ENCODE peak calls at places on chromosomes 6 and 20, in seven cellular contexts. Z is neuronal stem cell, L is mesendoderm, E is IMR-90, D is H1, M is mesenchymal stem cell, G is trophoblast cell. O is an unnamed sample.

GRCh38 chr6:82072771-82073170 is 174.8 kb downstream of the IBTK start:
- DNase-seq in Z (no peak), L (no peak), E (peak), D (no peak), M (peak), G (no peak), O (no peak)

GRCh38 chr6:50966532-50966931 is 147.9 kb downstream of the TFAP2B start:
- DNase-seq in Z (no peak), L (no peak), E (no peak), D (no peak), M (no peak), G (no peak), O (no peak)

GRCh38 chr20:36487069-36487468 is 54.2 kb upstream of the MYL9 start:
- DNase-seq in Z (no peak), L (no peak), E (no peak), D (no peak), M (no peak), G (no peak), O (no peak)

GRCh38 chr6:147268254-147268653 is 64.0 kb downstream of the STXBP5 start:
- DNase-seq in Z (no peak), L (no peak), E (peak), D (no peak), M (no peak), G (no peak), O (no peak)

GRCh38 chr6:170210026-170210390 is 80.9 kb downstream of the DLL1 start:
- DNase-seq in Z (no peak), L (no peak), E (no peak), D (no peak), M (no peak), G (no peak), O (no peak)

GRCh38 chr20:14691994-14692393 is 354.6 kb upstream of the FLRT3 start:
- DNase-seq in Z (no peak), L (no peak), E (no peak), D (no peak), M (no peak), G (no peak), O (no peak)

GRCh38 chr6:170206317-170206621 is 84.6 kb downstream of the DLL1 start:
- DNase-seq in Z (no peak), L (no peak), E (no peak), D (no peak), M (no peak), G (no peak), O (no peak)

GRCh38 chr20:6123650-6124014 is 802 bp upstream of the FERMT1 start:
- DNase-seq in Z (no peak), L (no peak), E (no peak), D (no peak), M (no peak), G (no peak), O (no peak)

GRCh38 chr6:102150549-102150948 is 757.0 kb downstream of the GRIK2 start:
- DNase-seq in Z (no peak), L (no peak), E (no peak), D (no peak), M (no peak), G (no peak), O (no peak)

GRCh38 chr6:25324076-25324762 is 45.0 kb downstream of the CARMIL1 start:
- DNase-seq in Z (no peak), L (no peak), E (no peak), D (no peak), M (no peak), G (no peak), O (no peak)

GRCh38 chr20:41526327-41526726 is 91.8 kb downstream of the CHD6 start:
- DNase-seq in Z (no peak), L (peak), E (no peak), D (no peak), M (no peak), G (no peak), O (no peak)

GRCh38 chr20:20820780-20821495 is 108.5 kb upstream of the RALGAPA2 start:
- DNase-seq in Z (no peak), L (peak), E (no peak), D (no peak), M (no peak), G (no peak), O (no peak)

GRCh38 chr20:37238426-37238825 is 23.2 kb downstream of the GHRH start:
- DNase-seq in Z (no peak), L (no peak), E (no peak), D (no peak), M (no peak), G (no peak), O (no peak)

GRCh38 chr6:4155848-4156466 is 20.6 kb upstream of the ECI2 start:
- DNase-seq in Z (peak), L (peak), E (peak), D (no peak), M (peak), G (peak), O (peak)

GRCh38 chr20:64212750-64213149 is 42.8 kb upstream of the PCMTD2 start:
- DNase-seq in Z (no peak), L (no peak), E (peak), D (no peak), M (peak), G (no peak), O (no peak)

GRCh38 chr6:109292983-109293586 is 89.2 kb downstream of the CD164 start:
- DNase-seq in Z (no peak), L (no peak), E (no peak), D (no peak), M (no peak), G (no peak), O (no peak)

GRCh38 chr6:6474170-6474920 is 114.2 kb upstream of the LY86 start:
- DNase-seq in Z (no peak), L (peak), E (no peak), D (no peak), M (no peak), G (no peak), O (no peak)

GRCh38 chr6:66508433-66508832 is 801.4 kb upstream of the EYS start:
- DNase-seq in Z (no peak), L (no peak), E (peak), D (no peak), M (peak), G (no peak), O (no peak)

GRCh38 chr6:154951400-154952200 is 43.5 kb upstream of the TIAM2 start:
- DNase-seq in Z (no peak), L (no peak), E (no peak), D (no peak), M (no peak), G (no peak), O (no peak)

GRCh38 chr6:106735136-106735535 is 105.8 kb downstream of the QRSL1 start:
- DNase-seq in Z (no peak), L (no peak), E (no peak), D (no peak), M (no peak), G (no peak), O (no peak)

GRCh38 chr6:33663727-33664449 is 42.8 kb downstream of the ITPR3 start:
- DNase-seq in Z (no peak), L (no peak), E (no peak), D (no peak), M (no peak), G (no peak), O (no peak)

GRCh38 chr20:46087161-46087560 is 2.6 kb downstream of the NCOA5 start:
- DNase-seq in Z (no peak), L (no peak), E (peak), D (no peak), M (peak), G (no peak), O (no peak)

GRCh38 chr6:24394777-24395437 is 7.8 kb upstream of the MRS2 start:
- DNase-seq in Z (no peak), L (no peak), E (peak), D (no peak), M (peak), G (peak), O (no peak)

GRCh38 chr6:40352006-40352405 is 235.2 kb downstream of the LRFN2 start:
- DNase-seq in Z (no peak), L (no peak), E (no peak), D (no peak), M (peak), G (no peak), O (no peak)

GRCh38 chr6:72321741-72322140 is 300.1 kb upstream of the KCNQ5 start:
- DNase-seq in Z (no peak), L (no peak), E (peak), D (no peak), M (no peak), G (no peak), O (no peak)

GRCh38 chr20:38217791-38218565 is 42.6 kb downstream of the KIAA1755 start:
- DNase-seq in Z (no peak), L (peak), E (peak), D (peak), M (peak), G (peak), O (no peak)

GRCh38 chr6:149211046-149211571 is 106.4 kb upstream of the TAB2 start:
- DNase-seq in Z (no peak), L (no peak), E (peak), D (no peak), M (peak), G (no peak), O (no peak)

GRCh38 chr6:31723245-31723979 is at the start of gene MPIG6B:
- DNase-seq in Z (no peak), L (no peak), E (no peak), D (no peak), M (no peak), G (no peak), O (no peak)

GRCh38 chr20:21396921-21397340 is 395 bp downstream of the NKX2-4 start:
- DNase-seq in Z (no peak), L (no peak), E (no peak), D (no peak), M (no peak), G (no peak), O (peak)

GRCh38 chr6:21396313-21396712 is 197.2 kb upstream of the SOX4 start:
- DNase-seq in Z (no peak), L (no peak), E (peak), D (no peak), M (peak), G (no peak), O (no peak)

GRCh38 chr6:148435386-148435785 is 92.7 kb downstream of the SASH1 start:
- DNase-seq in Z (no peak), L (no peak), E (peak), D (no peak), M (peak), G (peak), O (no peak)

GRCh38 chr6:156808287-156808686 is 31.1 kb downstream of the ARID1B start:
- DNase-seq in Z (no peak), L (peak), E (peak), D (no peak), M (no peak), G (no peak), O (no peak)

GRCh38 chr6:156809034-156809433 is 31.9 kb downstream of the ARID1B start:
- DNase-seq in Z (no peak), L (no peak), E (peak), D (no peak), M (peak), G (no peak), O (no peak)

GRCh38 chr6:156809446-156810178 is 32.4 kb downstream of the ARID1B start:
- DNase-seq in Z (no peak), L (no peak), E (no peak), D (no peak), M (no peak), G (no peak), O (no peak)

GRCh38 chr6:156816505-156816904 is 39.3 kb downstream of the ARID1B start:
- DNase-seq in Z (no peak), L (no peak), E (peak), D (no peak), M (peak), G (no peak), O (no peak)

GRCh38 chr6:156814036-156814581 is 36.9 kb downstream of the ARID1B start:
- DNase-seq in Z (no peak), L (no peak), E (no peak), D (no peak), M (no peak), G (no peak), O (no peak)
- H3K18ac ChIP-seq in Z (no peak), L (no peak), E (no peak), D (no peak), M (no peak), G (no peak), O (no peak)

GRCh38 chr6:150293423-150294280 is 75.2 kb upstream of the IYD start:
- DNase-seq in Z (no peak), L (no peak), E (peak), D (no peak), M (peak), G (no peak), O (no peak)

GRCh38 chr6:150293019-150293418 is 75.8 kb upstream of the IYD start:
- DNase-seq in Z (no peak), L (no peak), E (no peak), D (no peak), M (no peak), G (no peak), O (no peak)

GRCh38 chr6:150290429-150290828 is 78.4 kb upstream of the IYD start:
- DNase-seq in Z (no peak), L (no peak), E (peak), D (no peak), M (no peak), G (no peak), O (no peak)

GRCh38 chr6:150294713-150295112 is 74.1 kb upstream of the IYD start:
- DNase-seq in Z (no peak), L (no peak), E (no peak), D (no peak), M (no peak), G (no peak), O (no peak)

DNA sequence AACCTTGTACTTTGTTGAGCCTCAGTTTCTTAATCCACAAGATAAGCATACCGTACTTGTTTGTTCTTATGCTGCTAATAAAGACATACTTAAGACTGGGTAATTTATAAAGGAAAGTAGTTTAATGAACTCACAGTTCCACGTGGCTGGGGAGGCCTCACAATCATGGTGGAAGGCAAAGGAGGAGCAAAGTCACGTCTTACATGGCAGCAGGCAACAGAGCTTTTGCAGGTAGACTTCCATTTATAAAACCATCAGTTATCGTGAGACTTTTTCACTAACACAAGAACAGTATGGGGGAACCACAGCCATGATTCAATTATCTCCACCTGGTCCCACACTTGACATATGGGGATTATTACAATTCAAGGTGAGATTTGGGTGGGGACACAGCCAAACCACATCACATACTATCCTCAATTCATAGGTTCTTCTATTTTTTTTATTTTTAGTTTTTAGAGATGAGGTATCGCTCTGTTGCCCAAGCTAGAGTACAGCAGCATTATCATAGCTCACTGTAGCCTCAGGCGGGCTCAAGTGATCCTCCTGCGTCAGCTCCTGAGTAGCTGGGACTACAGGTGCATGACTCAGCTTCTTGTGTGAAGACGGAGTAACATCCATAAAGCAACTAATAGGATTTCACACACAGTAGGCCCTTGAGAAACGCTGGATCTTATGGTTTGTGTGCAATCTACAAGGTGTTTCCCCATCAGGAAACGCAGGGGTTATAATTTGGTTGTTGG is 76.7 kb upstream of the IYD start:
- DNase-seq in Z (no peak), L (no peak), E (no peak), D (no peak), M (no peak), G (peak), O (no peak)
- H3K18ac ChIP-seq in Z (no peak), L (no peak), E (no peak), D (no peak), M (no peak), G (no peak), O (no peak)

DNA sequence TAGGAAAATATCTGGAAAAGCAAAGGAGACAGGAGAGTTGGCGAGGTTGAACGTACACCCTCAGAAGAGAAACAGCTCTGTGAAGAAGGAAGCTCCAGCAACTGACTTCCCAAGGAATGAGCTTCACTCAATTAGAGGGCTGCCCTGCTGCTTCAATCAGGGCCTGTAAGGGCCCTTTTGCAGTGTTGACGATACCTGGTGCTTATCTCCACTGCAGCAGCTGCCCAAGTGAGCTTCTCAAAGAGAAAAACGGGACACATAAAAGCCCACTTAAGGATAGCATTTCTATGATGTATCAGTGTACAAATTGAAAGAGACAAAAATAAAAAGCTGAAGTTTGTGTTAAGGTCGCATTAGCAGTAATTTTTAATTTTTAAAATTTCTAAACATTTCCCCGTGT is 16.4 kb downstream of the SEC63 start:
- DNase-seq in Z (no peak), L (peak), E (no peak), D (no peak), M (no peak), G (no peak), O (no peak)
- H3K18ac ChIP-seq in Z (no peak), L (no peak), E (no peak), D (no peak), M (no peak), G (no peak), O (no peak)

GRCh38 chr6:74596586-74596985 is 609.3 kb downstream of the COL12A1 start:
- DNase-seq in Z (no peak), L (no peak), E (no peak), D (no peak), M (no peak), G (no peak), O (no peak)
- H3K18ac ChIP-seq in Z (no peak), L (no peak), E (no peak), D (no peak), M (no peak), G (no peak), O (no peak)

DNA sequence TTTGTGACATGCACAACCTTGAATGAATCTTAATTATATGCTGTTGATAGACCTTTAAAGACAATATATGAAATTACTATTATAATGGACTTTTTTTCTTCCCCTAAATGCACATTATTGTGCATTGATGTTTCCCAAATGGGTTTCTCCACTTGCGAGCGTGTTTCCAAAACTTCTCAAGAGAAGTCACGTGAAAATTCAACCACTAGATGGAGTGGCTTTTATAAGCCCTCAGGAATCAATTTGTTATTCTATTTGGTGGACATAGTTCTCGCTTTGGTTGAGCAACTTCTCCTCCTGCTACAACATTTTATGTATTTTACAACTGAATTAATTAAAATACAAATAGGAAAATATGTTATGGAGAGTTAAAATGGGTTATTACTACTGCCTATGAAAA is 9.0 kb downstream of the CNR1 start:
- DNase-seq in Z (no peak), L (peak), E (no peak), D (no peak), M (no peak), G (no peak), O (no peak)
- H3K18ac ChIP-seq in Z (no peak), L (no peak), E (no peak), D (no peak), M (no peak), G (no peak), O (no peak)

GRCh38 chr20:8673116-8673515 is 395.8 kb upstream of the PLCB4 start:
- DNase-seq in Z (no peak), L (no peak), E (no peak), D (no peak), M (no peak), G (no peak), O (no peak)
- H3K18ac ChIP-seq in Z (no peak), L (no peak), E (no peak), D (no peak), M (no peak), G (no peak), O (no peak)

DNA sequence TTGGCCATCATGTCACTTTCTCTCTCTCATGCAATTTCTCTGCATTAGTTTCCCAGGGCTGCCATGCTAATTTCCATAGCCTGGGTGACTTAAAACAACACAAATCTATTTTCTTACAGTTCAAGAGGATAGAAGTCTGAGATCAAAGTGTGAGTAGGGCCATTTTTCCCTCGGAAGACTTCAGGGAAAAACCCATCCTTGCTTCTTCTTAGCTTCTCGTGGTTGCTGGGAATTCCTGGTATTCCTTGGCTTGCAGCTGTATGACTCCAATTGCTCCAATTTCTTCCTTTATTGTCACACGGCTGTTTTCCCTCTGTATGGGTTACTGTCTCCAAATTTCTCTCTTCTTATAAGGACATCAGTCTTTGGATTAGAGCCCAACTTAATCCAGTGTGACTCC is 128.4 kb upstream of the JAG1 start:
- DNase-seq in Z (no peak), L (no peak), E (peak), D (no peak), M (peak), G (no peak), O (no peak)
- H3K18ac ChIP-seq in Z (no peak), L (no peak), E (no peak), D (no peak), M (no peak), G (no peak), O (no peak)

DNA sequence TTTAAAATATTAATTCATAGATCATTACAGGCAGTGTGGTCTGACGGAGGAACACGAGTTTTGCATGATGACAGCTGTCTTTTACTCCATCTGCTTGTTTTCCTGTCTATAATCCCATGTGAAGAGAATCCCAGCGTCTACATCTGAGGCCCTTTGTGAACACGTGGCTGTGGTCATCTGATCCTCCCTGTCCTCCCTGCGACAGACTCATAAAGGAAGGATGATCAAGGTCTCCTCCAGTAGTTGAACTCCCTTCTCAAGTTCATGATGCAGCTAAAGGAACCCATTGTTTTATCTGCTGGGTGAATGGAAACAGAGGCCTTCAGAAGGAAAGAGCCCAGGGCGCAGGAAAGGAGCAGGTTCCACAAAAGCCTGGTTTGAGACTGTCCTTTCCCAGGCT is 435.8 kb upstream of the JARID2 start:
- DNase-seq in Z (no peak), L (no peak), E (no peak), D (no peak), M (no peak), G (no peak), O (no peak)
- H3K18ac ChIP-seq in Z (no peak), L (no peak), E (no peak), D (no peak), M (no peak), G (no peak), O (no peak)

GRCh38 chr6:162610351-162610750 is 117.2 kb downstream of the PRKN start:
- DNase-seq in Z (no peak), L (no peak), E (no peak), D (no peak), M (no peak), G (no peak), O (no peak)
- H3K18ac ChIP-seq in Z (no peak), L (no peak), E (no peak), D (no peak), M (no peak), G (no peak), O (no peak)